ENCODE peak calls at places on chromosomes 4 and X, in nine cellular contexts. One of them, this sample, is unnamed.

GRCh38 chr4:128517739-128518510 is 230.3 kb upstream of the PGRMC2 start:
- DNase-seq in uterus: peak; percentile 64
- DNase-seq in AG09319: peak; percentile 90
- DNase-seq in upper lobe of right lung: no peak
- DNase-seq in lower leg skin: peak; percentile 51
- DNase-seq in CD4-positive, alpha-beta T cell: no peak
- DNase-seq in mesothelial cell of epicardium: no peak
- DNase-seq in fibroblast of pulmonary artery: peak; percentile 96
- DNase-seq in A549: peak; percentile 93
- DNase-seq in this sample: no peak

GRCh38 chr4:24914460-24914859 is 1.6 kb upstream of the CCDC149 start:
- DNase-seq in A549: no peak
- DNase-seq in AG09319: no peak
- DNase-seq in mesothelial cell of epicardium: no peak
- DNase-seq in CD4-positive, alpha-beta T cell: no peak
- DNase-seq in upper lobe of right lung: no peak
- DNase-seq in uterus: no peak
- DNase-seq in lower leg skin: no peak
- DNase-seq in fibroblast of pulmonary artery: no peak
- DNase-seq in this sample: no peak

GRCh38 chrX:110338850-110339373 is 19.7 kb upstream of the RTL9 start:
- DNase-seq in fibroblast of pulmonary artery: no peak
- DNase-seq in uterus: no peak
- DNase-seq in upper lobe of right lung: no peak
- DNase-seq in CD4-positive, alpha-beta T cell: no peak
- DNase-seq in A549: no peak
- DNase-seq in lower leg skin: no peak
- DNase-seq in AG09319: no peak
- DNase-seq in mesothelial cell of epicardium: no peak
- DNase-seq in this sample: no peak

GRCh38 chr4:126748736-126749135 is 884.0 kb upstream of the INTU start:
- DNase-seq in AG09319: no peak
- DNase-seq in upper lobe of right lung: no peak
- DNase-seq in CD4-positive, alpha-beta T cell: no peak
- DNase-seq in A549: no peak
- DNase-seq in mesothelial cell of epicardium: no peak
- DNase-seq in uterus: no peak
- DNase-seq in lower leg skin: no peak
- DNase-seq in fibroblast of pulmonary artery: no peak
- DNase-seq in this sample: no peak

GRCh38 chrX:103565752-103566151 is 19.6 kb upstream of the TCEAL4 start:
- DNase-seq in lower leg skin: no peak
- DNase-seq in AG09319: no peak
- DNase-seq in A549: no peak
- DNase-seq in upper lobe of right lung: no peak
- DNase-seq in mesothelial cell of epicardium: no peak
- DNase-seq in uterus: no peak
- DNase-seq in CD4-positive, alpha-beta T cell: no peak
- DNase-seq in fibroblast of pulmonary artery: peak; percentile 74
- DNase-seq in this sample: no peak

GRCh38 chrX:111662314-111662713 is 18.7 kb upstream of the ALG13 start:
- DNase-seq in A549: no peak
- DNase-seq in CD4-positive, alpha-beta T cell: no peak
- DNase-seq in AG09319: no peak
- DNase-seq in mesothelial cell of epicardium: no peak
- DNase-seq in fibroblast of pulmonary artery: no peak
- DNase-seq in lower leg skin: no peak
- DNase-seq in uterus: no peak
- DNase-seq in upper lobe of right lung: no peak
- DNase-seq in this sample: no peak

GRCh38 chr4:41427306-41427882 is 110.6 kb upstream of the LIMCH1 start:
- DNase-seq in fibroblast of pulmonary artery: no peak
- DNase-seq in uterus: no peak
- DNase-seq in mesothelial cell of epicardium: no peak
- DNase-seq in upper lobe of right lung: no peak
- DNase-seq in CD4-positive, alpha-beta T cell: no peak
- DNase-seq in lower leg skin: no peak
- DNase-seq in A549: peak; percentile 17
- DNase-seq in AG09319: no peak
- DNase-seq in this sample: no peak

GRCh38 chrX:104566921-104567501 is 1.0 kb downstream of the IL1RAPL2 start:
- DNase-seq in fibroblast of pulmonary artery: no peak
- DNase-seq in upper lobe of right lung: no peak
- DNase-seq in uterus: no peak
- DNase-seq in AG09319: no peak
- DNase-seq in lower leg skin: no peak
- DNase-seq in CD4-positive, alpha-beta T cell: no peak
- DNase-seq in mesothelial cell of epicardium: no peak
- DNase-seq in A549: no peak
- DNase-seq in this sample: no peak

GRCh38 chrX:79524642-79525041 is 157.5 kb upstream of the ITM2A start:
- DNase-seq in A549: peak; percentile 8
- DNase-seq in uterus: no peak
- DNase-seq in fibroblast of pulmonary artery: no peak
- DNase-seq in AG09319: no peak
- DNase-seq in upper lobe of right lung: no peak
- DNase-seq in lower leg skin: no peak
- DNase-seq in CD4-positive, alpha-beta T cell: no peak
- DNase-seq in mesothelial cell of epicardium: no peak
- DNase-seq in this sample: no peak

GRCh38 chr4:30847157-30847556 is 127.0 kb downstream of the PCDH7 start:
- DNase-seq in upper lobe of right lung: no peak
- DNase-seq in fibroblast of pulmonary artery: no peak
- DNase-seq in A549: no peak
- DNase-seq in mesothelial cell of epicardium: no peak
- DNase-seq in CD4-positive, alpha-beta T cell: no peak
- DNase-seq in uterus: no peak
- DNase-seq in lower leg skin: no peak
- DNase-seq in AG09319: no peak
- DNase-seq in this sample: no peak

GRCh38 chr4:152259866-152260265 is 276.0 kb downstream of the FBXW7 start:
- DNase-seq in uterus: no peak
- DNase-seq in AG09319: no peak
- DNase-seq in upper lobe of right lung: no peak
- DNase-seq in fibroblast of pulmonary artery: peak; percentile 20
- DNase-seq in A549: no peak
- DNase-seq in CD4-positive, alpha-beta T cell: no peak
- DNase-seq in lower leg skin: no peak
- DNase-seq in mesothelial cell of epicardium: no peak
- DNase-seq in this sample: no peak

GRCh38 chrX:10199212-10199611 is 42.4 kb downstream of the CLCN4 start:
- DNase-seq in lower leg skin: peak; percentile 23
- DNase-seq in mesothelial cell of epicardium: no peak
- DNase-seq in CD4-positive, alpha-beta T cell: no peak
- DNase-seq in A549: no peak
- DNase-seq in upper lobe of right lung: peak; percentile 72
- DNase-seq in uterus: no peak
- DNase-seq in AG09319: no peak
- DNase-seq in fibroblast of pulmonary artery: peak; percentile 84
- DNase-seq in this sample: peak; percentile 94

GRCh38 chrX:122421434-122422121 is 762.5 kb upstream of the GRIA3 start:
- DNase-seq in lower leg skin: no peak
- DNase-seq in uterus: no peak
- DNase-seq in CD4-positive, alpha-beta T cell: no peak
- DNase-seq in AG09319: no peak
- DNase-seq in A549: no peak
- DNase-seq in mesothelial cell of epicardium: no peak
- DNase-seq in fibroblast of pulmonary artery: no peak
- DNase-seq in upper lobe of right lung: no peak
- DNase-seq in this sample: no peak

GRCh38 chrX:94216738-94217137 is 542.7 kb downstream of the FAM133A start:
- DNase-seq in lower leg skin: no peak
- DNase-seq in upper lobe of right lung: no peak
- DNase-seq in fibroblast of pulmonary artery: no peak
- DNase-seq in uterus: no peak
- DNase-seq in AG09319: no peak
- DNase-seq in A549: no peak
- DNase-seq in mesothelial cell of epicardium: no peak
- DNase-seq in CD4-positive, alpha-beta T cell: no peak
- DNase-seq in this sample: no peak

GRCh38 chr4:144223654-144224053 is 83.1 kb upstream of the GYPA start:
- DNase-seq in uterus: no peak
- DNase-seq in upper lobe of right lung: no peak
- DNase-seq in CD4-positive, alpha-beta T cell: no peak
- DNase-seq in A549: no peak
- DNase-seq in lower leg skin: no peak
- DNase-seq in AG09319: no peak
- DNase-seq in fibroblast of pulmonary artery: no peak
- DNase-seq in mesothelial cell of epicardium: no peak
- DNase-seq in this sample: no peak

GRCh38 chr4:18194278-18194677 is 172.7 kb upstream of the LCORL start:
- DNase-seq in CD4-positive, alpha-beta T cell: no peak
- DNase-seq in A549: no peak
- DNase-seq in mesothelial cell of epicardium: no peak
- DNase-seq in AG09319: no peak
- DNase-seq in upper lobe of right lung: no peak
- DNase-seq in uterus: no peak
- DNase-seq in lower leg skin: no peak
- DNase-seq in fibroblast of pulmonary artery: no peak
- DNase-seq in this sample: no peak

GRCh38 chr4:142095886-142096605 is 459.7 kb downstream of the IL15 start:
- DNase-seq in uterus: peak; percentile 16
- DNase-seq in upper lobe of right lung: no peak
- DNase-seq in AG09319: peak; percentile 65
- DNase-seq in CD4-positive, alpha-beta T cell: no peak
- DNase-seq in fibroblast of pulmonary artery: peak; percentile 95
- DNase-seq in mesothelial cell of epicardium: no peak
- DNase-seq in A549: peak; percentile 86
- DNase-seq in lower leg skin: peak; percentile 57
- DNase-seq in this sample: no peak
- TF ChIP-seq CTCF in uterus: no peak
- TF ChIP-seq CTCF in upper lobe of right lung: no peak
- TF ChIP-seq CTCF in AG09319: no peak
- TF ChIP-seq CTCF in CD4-positive, alpha-beta T cell: no peak
- TF ChIP-seq CTCF in fibroblast of pulmonary artery: no peak
- TF ChIP-seq CTCF in mesothelial cell of epicardium: no peak
- TF ChIP-seq CTCF in A549: no peak
- TF ChIP-seq CTCF in lower leg skin: no peak
- TF ChIP-seq CTCF in this sample: no peak

GRCh38 chr4:121198261-121198660 is 34.1 kb upstream of the TNIP3 start:
- DNase-seq in mesothelial cell of epicardium: no peak
- DNase-seq in upper lobe of right lung: no peak
- DNase-seq in uterus: no peak
- DNase-seq in CD4-positive, alpha-beta T cell: no peak
- DNase-seq in A549: no peak
- DNase-seq in lower leg skin: no peak
- DNase-seq in AG09319: no peak
- DNase-seq in fibroblast of pulmonary artery: no peak
- DNase-seq in this sample: no peak

GRCh38 chr4:121195649-121196048 is 31.5 kb upstream of the TNIP3 start:
- DNase-seq in A549: no peak
- DNase-seq in upper lobe of right lung: no peak
- DNase-seq in mesothelial cell of epicardium: no peak
- DNase-seq in AG09319: no peak
- DNase-seq in fibroblast of pulmonary artery: no peak
- DNase-seq in lower leg skin: no peak
- DNase-seq in uterus: no peak
- DNase-seq in CD4-positive, alpha-beta T cell: no peak
- DNase-seq in this sample: no peak

GRCh38 chr4:121200795-121201472 is 36.8 kb upstream of the TNIP3 start:
- DNase-seq in lower leg skin: no peak
- DNase-seq in A549: no peak
- DNase-seq in fibroblast of pulmonary artery: no peak
- DNase-seq in uterus: no peak
- DNase-seq in AG09319: no peak
- DNase-seq in upper lobe of right lung: no peak
- DNase-seq in mesothelial cell of epicardium: no peak
- DNase-seq in CD4-positive, alpha-beta T cell: no peak
- DNase-seq in this sample: no peak

GRCh38 chr4:121199742-121200561 is 35.8 kb upstream of the TNIP3 start:
- DNase-seq in fibroblast of pulmonary artery: no peak
- DNase-seq in CD4-positive, alpha-beta T cell: peak; percentile 29
- DNase-seq in AG09319: no peak
- DNase-seq in A549: no peak
- DNase-seq in mesothelial cell of epicardium: no peak
- DNase-seq in lower leg skin: no peak
- DNase-seq in upper lobe of right lung: no peak
- DNase-seq in uterus: no peak
- DNase-seq in this sample: no peak
- TF ChIP-seq CTCF in fibroblast of pulmonary artery: no peak
- TF ChIP-seq CTCF in CD4-positive, alpha-beta T cell: peak; percentile 16
- TF ChIP-seq CTCF in AG09319: no peak
- TF ChIP-seq CTCF in A549: no peak
- TF ChIP-seq CTCF in mesothelial cell of epicardium: no peak
- TF ChIP-seq CTCF in lower leg skin: no peak
- TF ChIP-seq CTCF in upper lobe of right lung: no peak
- TF ChIP-seq CTCF in uterus: no peak
- TF ChIP-seq CTCF in this sample: no peak

DNA sequence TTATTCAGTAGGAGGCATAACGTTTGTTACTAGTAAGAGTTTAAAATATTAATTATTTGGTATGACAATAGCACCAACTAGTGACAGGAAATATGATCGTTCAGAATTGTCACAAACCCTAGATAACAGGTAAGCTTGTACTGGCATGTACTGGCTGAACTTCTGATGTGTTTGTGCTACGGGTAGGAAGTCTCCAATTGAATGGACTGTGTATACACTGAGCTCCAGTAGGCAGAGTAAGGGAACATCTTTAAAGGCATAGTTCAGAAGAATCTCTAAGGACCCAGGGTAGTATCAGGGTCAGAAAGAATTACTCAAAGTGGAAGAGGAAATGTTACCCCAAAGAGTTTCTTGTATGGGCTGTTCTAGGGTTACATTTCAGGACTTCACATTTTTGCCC is 230.4 kb downstream of the EDA2R start:
- DNase-seq in AG09319: no peak
- DNase-seq in uterus: no peak
- DNase-seq in fibroblast of pulmonary artery: no peak
- DNase-seq in lower leg skin: no peak
- DNase-seq in CD4-positive, alpha-beta T cell: no peak
- DNase-seq in A549: peak; percentile 4
- DNase-seq in upper lobe of right lung: no peak
- DNase-seq in mesothelial cell of epicardium: no peak
- DNase-seq in this sample: no peak
- TF ChIP-seq CTCF in AG09319: no peak
- TF ChIP-seq CTCF in uterus: no peak
- TF ChIP-seq CTCF in fibroblast of pulmonary artery: no peak
- TF ChIP-seq CTCF in lower leg skin: no peak
- TF ChIP-seq CTCF in CD4-positive, alpha-beta T cell: peak; percentile 14
- TF ChIP-seq CTCF in A549: no peak
- TF ChIP-seq CTCF in upper lobe of right lung: no peak
- TF ChIP-seq CTCF in mesothelial cell of epicardium: no peak
- TF ChIP-seq CTCF in this sample: no peak

DNA sequence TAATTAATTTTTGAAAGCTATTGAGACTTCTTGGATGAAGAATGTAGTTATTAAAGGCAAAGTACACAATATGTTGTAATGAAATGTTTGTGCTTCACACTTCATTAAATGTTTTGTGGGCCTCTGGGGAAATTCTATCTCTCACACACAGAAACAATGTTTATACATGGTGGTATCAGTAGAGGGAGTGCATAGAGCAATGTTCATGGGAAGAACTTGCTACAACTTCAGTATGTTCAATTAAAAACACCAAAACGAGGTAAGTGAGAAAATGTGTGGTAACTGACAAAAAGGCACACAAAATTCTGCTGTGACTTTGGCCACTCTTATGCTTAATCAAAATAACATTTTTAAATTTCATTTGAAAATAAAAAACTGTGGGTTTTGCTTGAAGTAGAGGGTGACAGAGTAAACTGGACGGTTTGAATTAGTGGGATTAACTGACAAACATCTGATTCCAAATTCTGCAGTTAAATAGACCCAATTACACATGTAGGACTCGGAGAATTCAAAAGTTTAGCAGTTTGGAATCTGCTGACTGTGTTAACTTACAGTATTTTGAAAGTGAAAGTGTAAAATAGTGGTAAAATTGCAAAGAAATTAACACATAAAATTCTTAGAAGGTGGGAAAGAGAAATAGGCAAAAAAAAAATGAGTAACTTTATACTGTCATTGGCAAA is 111.4 kb upstream of the TTC29 start:
- DNase-seq in fibroblast of pulmonary artery: peak; percentile 42
- DNase-seq in A549: no peak
- DNase-seq in mesothelial cell of epicardium: no peak
- DNase-seq in upper lobe of right lung: no peak
- DNase-seq in lower leg skin: no peak
- DNase-seq in AG09319: no peak
- DNase-seq in CD4-positive, alpha-beta T cell: no peak
- DNase-seq in uterus: no peak
- DNase-seq in this sample: no peak
- TF ChIP-seq CTCF in fibroblast of pulmonary artery: peak; percentile 27
- TF ChIP-seq CTCF in A549: no peak
- TF ChIP-seq CTCF in mesothelial cell of epicardium: no peak
- TF ChIP-seq CTCF in upper lobe of right lung: no peak
- TF ChIP-seq CTCF in lower leg skin: no peak
- TF ChIP-seq CTCF in AG09319: peak; percentile 31
- TF ChIP-seq CTCF in CD4-positive, alpha-beta T cell: no peak
- TF ChIP-seq CTCF in uterus: no peak
- TF ChIP-seq CTCF in this sample: no peak

This sample was measured in CD14-positive monocyte.